ENCODE peak calls at places on chromosome 6, in four cellular contexts. One of them, this sample, is unnamed.

GRCh38 chr6:49430187-49430586 is 32.9 kb downstream of the MMUT start:
- DNase-seq in HepG2: no peak
- DNase-seq in A549: peak; percentile 1
- DNase-seq in GM12878: no peak
- DNase-seq in this sample: no peak

GRCh38 chr6:56076033-56076432 is 171.3 kb downstream of the COL21A1 start:
- DNase-seq in GM12878: no peak
- DNase-seq in HepG2: no peak
- DNase-seq in A549: peak; percentile 43
- DNase-seq in this sample: no peak

GRCh38 chr6:107811591-107812218 is 12.4 kb downstream of the SCML4 start:
- DNase-seq in A549: peak; percentile 3
- DNase-seq in HepG2: no peak
- DNase-seq in GM12878: no peak
- DNase-seq in this sample: no peak

GRCh38 chr6:28137458-28138020 is 4.1 kb upstream of the ZKSCAN8 start:
- DNase-seq in A549: no peak
- DNase-seq in HepG2: no peak
- DNase-seq in GM12878: peak; percentile 62
- DNase-seq in this sample: no peak

GRCh38 chr6:32092760-32093497 is 16.2 kb downstream of the TNXB start:
- DNase-seq in A549: peak; percentile 34
- DNase-seq in GM12878: no peak
- DNase-seq in HepG2: no peak
- DNase-seq in this sample: no peak

GRCh38 chr6:66508433-66508832 is 801.4 kb upstream of the EYS start:
- DNase-seq in HepG2: no peak
- DNase-seq in A549: no peak
- DNase-seq in GM12878: no peak
- DNase-seq in this sample: no peak

GRCh38 chr6:52570291-52570700 is 6.6 kb downstream of the TRAM2 start:
- DNase-seq in A549: no peak
- DNase-seq in GM12878: no peak
- DNase-seq in HepG2: no peak
- DNase-seq in this sample: no peak

GRCh38 chr6:170244721-170245201 is 46.1 kb downstream of the DLL1 start:
- DNase-seq in GM12878: no peak
- DNase-seq in HepG2: no peak
- DNase-seq in A549: no peak
- DNase-seq in this sample: no peak

GRCh38 chr6:163346529-163346961 is 68.0 kb upstream of the QKI start:
- DNase-seq in GM12878: no peak
- DNase-seq in A549: no peak
- DNase-seq in HepG2: no peak
- DNase-seq in this sample: peak; percentile 52

GRCh38 chr6:129189266-129189665 is 306.3 kb downstream of the LAMA2 start:
- DNase-seq in A549: no peak
- DNase-seq in GM12878: no peak
- DNase-seq in HepG2: no peak
- DNase-seq in this sample: no peak

GRCh38 chr6:123127807-123128206 is 131.8 kb downstream of the CLVS2 start:
- DNase-seq in GM12878: no peak
- DNase-seq in HepG2: no peak
- DNase-seq in A549: peak; percentile 9
- DNase-seq in this sample: no peak

GRCh38 chr6:3746696-3747095 is 4.8 kb downstream of the PXDC1 start:
- DNase-seq in HepG2: no peak
- DNase-seq in A549: no peak
- DNase-seq in GM12878: no peak
- DNase-seq in this sample: no peak

GRCh38 chr6:3748726-3749389 is 2.7 kb downstream of the PXDC1 start:
- DNase-seq in HepG2: no peak
- DNase-seq in GM12878: no peak
- DNase-seq in A549: no peak
- DNase-seq in this sample: no peak

GRCh38 chr6:3749390-3749978 is 2.0 kb downstream of the PXDC1 start:
- DNase-seq in A549: no peak
- DNase-seq in HepG2: no peak
- DNase-seq in GM12878: no peak
- DNase-seq in this sample: no peak

GRCh38 chr6:3747100-3747737 is 4.3 kb downstream of the PXDC1 start:
- DNase-seq in HepG2: no peak
- DNase-seq in A549: no peak
- DNase-seq in GM12878: no peak
- DNase-seq in this sample: no peak

GRCh38 chr6:3748208-3748701 is 3.3 kb downstream of the PXDC1 start:
- DNase-seq in A549: peak; percentile 75
- DNase-seq in GM12878: no peak
- DNase-seq in HepG2: peak; percentile 85
- DNase-seq in this sample: peak; percentile 86
- TF ChIP-seq PBX3 in A549: no peak
- TF ChIP-seq PBX3 in GM12878: no peak
- TF ChIP-seq PBX3 in HepG2: no peak
- TF ChIP-seq PBX3 in this sample: peak; percentile 78

GRCh38 chr6:122007366-122007765 is 392.1 kb upstream of the HSF2 start:
- DNase-seq in A549: no peak
- DNase-seq in GM12878: no peak
- DNase-seq in HepG2: no peak
- DNase-seq in this sample: peak; percentile 3

GRCh38 chr6:122008105-122009100 is 391.0 kb upstream of the HSF2 start:
- DNase-seq in A549: no peak
- DNase-seq in GM12878: no peak
- DNase-seq in HepG2: no peak
- DNase-seq in this sample: no peak

GRCh38 chr6:122005661-122006060 is 393.8 kb upstream of the HSF2 start:
- DNase-seq in GM12878: no peak
- DNase-seq in A549: no peak
- DNase-seq in HepG2: no peak
- DNase-seq in this sample: no peak
- TF ChIP-seq PBX3 in GM12878: no peak
- TF ChIP-seq PBX3 in A549: no peak
- TF ChIP-seq PBX3 in HepG2: no peak
- TF ChIP-seq PBX3 in this sample: no peak

DNA sequence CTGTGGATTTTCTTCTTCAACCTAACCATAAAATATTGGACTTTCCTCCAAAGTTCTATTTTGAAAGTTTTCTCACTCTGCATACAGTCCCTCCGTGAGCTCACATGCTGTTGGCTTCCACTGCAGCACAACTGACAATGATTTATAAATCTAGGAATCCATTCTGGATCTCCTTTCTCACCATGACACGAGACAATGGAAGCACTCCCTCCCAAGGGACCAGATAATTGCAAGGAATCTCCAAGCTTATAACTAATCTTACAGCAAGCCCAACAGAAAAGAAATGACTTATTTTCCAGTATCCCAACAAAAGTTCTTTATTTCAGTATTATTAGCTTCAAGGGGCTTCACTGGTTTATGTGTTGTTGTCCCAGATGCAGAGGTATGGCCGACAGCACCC is 729.0 kb downstream of the RFPL4B start:
- DNase-seq in HepG2: no peak
- DNase-seq in GM12878: no peak
- DNase-seq in A549: no peak
- DNase-seq in this sample: no peak
- TF ChIP-seq PBX3 in HepG2: no peak
- TF ChIP-seq PBX3 in GM12878: no peak
- TF ChIP-seq PBX3 in A549: no peak
- TF ChIP-seq PBX3 in this sample: no peak

GRCh38 chr6:167119680-167120556 is 3.0 kb upstream of the CCR6 start:
- DNase-seq in HepG2: no peak
- DNase-seq in GM12878: no peak
- DNase-seq in A549: no peak
- DNase-seq in this sample: no peak
- TF ChIP-seq PBX3 in HepG2: no peak
- TF ChIP-seq PBX3 in GM12878: no peak
- TF ChIP-seq PBX3 in A549: no peak
- TF ChIP-seq PBX3 in this sample: no peak

GRCh38 chr6:105495515-105495914 is 92.6 kb upstream of the PREP start:
- DNase-seq in HepG2: no peak
- DNase-seq in A549: no peak
- DNase-seq in GM12878: no peak
- DNase-seq in this sample: no peak
- TF ChIP-seq PBX3 in HepG2: no peak
- TF ChIP-seq PBX3 in A549: no peak
- TF ChIP-seq PBX3 in GM12878: no peak
- TF ChIP-seq PBX3 in this sample: no peak

DNA sequence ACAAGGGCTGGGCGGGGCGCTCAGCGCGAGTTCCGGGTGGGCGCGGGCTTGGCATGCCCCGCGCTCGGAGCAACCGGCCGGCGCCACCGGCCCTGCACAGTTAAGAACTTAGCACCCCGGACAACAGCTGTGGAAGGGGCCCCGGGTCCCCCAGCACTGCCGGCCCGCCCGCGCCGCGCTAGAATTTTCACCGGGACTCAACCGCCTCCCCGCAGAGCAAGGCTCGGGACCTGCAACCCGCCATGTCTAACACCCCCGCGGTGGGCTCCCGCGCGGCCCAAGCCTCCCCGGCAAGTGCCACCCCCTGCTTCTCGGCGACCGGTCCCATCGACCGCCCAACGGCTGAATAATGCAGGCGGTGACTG is 5.2 kb upstream of the PSMG4 start:
- DNase-seq in GM12878: no peak
- DNase-seq in A549: no peak
- DNase-seq in HepG2: no peak
- DNase-seq in this sample: no peak
- TF ChIP-seq PBX3 in GM12878: no peak
- TF ChIP-seq PBX3 in A549: no peak
- TF ChIP-seq PBX3 in HepG2: no peak
- TF ChIP-seq PBX3 in this sample: no peak

DNA sequence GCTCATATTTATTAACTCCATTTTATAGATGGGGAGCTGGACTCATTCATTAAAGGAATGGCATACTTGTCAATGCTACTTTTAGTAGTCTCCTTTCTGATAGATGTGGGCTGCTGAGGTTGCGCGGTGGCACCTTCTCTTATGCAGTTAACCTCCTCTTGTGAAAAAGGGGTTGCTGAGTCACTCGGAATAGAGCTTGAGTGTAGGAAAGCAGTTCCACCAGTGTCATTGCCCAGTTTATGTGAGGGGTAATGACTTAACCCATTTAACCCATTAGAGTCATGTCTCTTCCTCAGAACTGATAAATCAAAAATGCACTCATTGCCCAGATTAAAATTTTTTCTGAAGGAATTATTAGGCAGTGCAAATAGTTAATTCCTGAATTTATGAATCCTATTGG is 6.3 kb downstream of the MAPK14 start:
- DNase-seq in HepG2: no peak
- DNase-seq in GM12878: no peak
- DNase-seq in A549: peak; percentile 3
- DNase-seq in this sample: no peak
- TF ChIP-seq PBX3 in HepG2: no peak
- TF ChIP-seq PBX3 in GM12878: no peak
- TF ChIP-seq PBX3 in A549: no peak
- TF ChIP-seq PBX3 in this sample: no peak